ENCODE peak calls at places on chromosome 21, in ten cellular contexts. One of them, this sample, is unnamed.

GRCh38 chr21:43975469-43976098 is 36.5 kb upstream of the TRAPPC10 start:
- DNase-seq in thoracic aorta: no peak
- DNase-seq in activated naive CD8-positive, alpha-beta T cell treated with anti-CD3 and anti-CD28 coated beads, Interleukin-2, amount 50 U/mL, for 24 hours: peak; percentile 85
- DNase-seq in NCI-H1105 treated with DMSO at 0.1 percent for 48 hours: peak; percentile 47
- DNase-seq in endothelial cell: peak; percentile 83
- DNase-seq in AG08396: peak; percentile 88
- DNase-seq in tibial nerve: peak; percentile 72
- DNase-seq in stimulated activated CD8-positive, alpha-beta memory T cell treated with anti-CD3 and anti-CD28 coated beads, Interleukin-15, amount 100 ng/mL, for 24 hours: peak; percentile 56
- DNase-seq in brain microvascular endothelial cell: peak; percentile 51
- DNase-seq in stimulated activated CD4-positive, alpha-beta T cell treated with anti-CD3 and anti-CD28 coated beads, Interleukin-2, amount 100 ng/mL, for 48 hours: peak; percentile 81
- DNase-seq in this sample: peak; percentile 71

GRCh38 chr21:44831227-44831626 is 13.4 kb upstream of the SUMO3 start:
- DNase-seq in thoracic aorta: no peak
- DNase-seq in activated naive CD8-positive, alpha-beta T cell treated with anti-CD3 and anti-CD28 coated beads, Interleukin-2, amount 50 U/mL, for 24 hours: no peak
- DNase-seq in NCI-H1105 treated with DMSO at 0.1 percent for 48 hours: no peak
- DNase-seq in endothelial cell: no peak
- DNase-seq in AG08396: no peak
- DNase-seq in tibial nerve: no peak
- DNase-seq in stimulated activated CD8-positive, alpha-beta memory T cell treated with anti-CD3 and anti-CD28 coated beads, Interleukin-15, amount 100 ng/mL, for 24 hours: no peak
- DNase-seq in brain microvascular endothelial cell: no peak
- DNase-seq in stimulated activated CD4-positive, alpha-beta T cell treated with anti-CD3 and anti-CD28 coated beads, Interleukin-2, amount 100 ng/mL, for 48 hours: no peak
- DNase-seq in this sample: no peak

GRCh38 chr21:36005018-36005417 is 55.3 kb downstream of the SETD4 start:
- DNase-seq in thoracic aorta: no peak
- DNase-seq in activated naive CD8-positive, alpha-beta T cell treated with anti-CD3 and anti-CD28 coated beads, Interleukin-2, amount 50 U/mL, for 24 hours: no peak
- DNase-seq in NCI-H1105 treated with DMSO at 0.1 percent for 48 hours: no peak
- DNase-seq in endothelial cell: no peak
- DNase-seq in AG08396: peak; percentile 69
- DNase-seq in tibial nerve: no peak
- DNase-seq in stimulated activated CD8-positive, alpha-beta memory T cell treated with anti-CD3 and anti-CD28 coated beads, Interleukin-15, amount 100 ng/mL, for 24 hours: no peak
- DNase-seq in brain microvascular endothelial cell: no peak
- DNase-seq in stimulated activated CD4-positive, alpha-beta T cell treated with anti-CD3 and anti-CD28 coated beads, Interleukin-2, amount 100 ng/mL, for 48 hours: no peak
- DNase-seq in this sample: no peak

GRCh38 chr21:38869946-38870345 is 64.2 kb downstream of the ETS2 start:
- DNase-seq in thoracic aorta: no peak
- DNase-seq in activated naive CD8-positive, alpha-beta T cell treated with anti-CD3 and anti-CD28 coated beads, Interleukin-2, amount 50 U/mL, for 24 hours: no peak
- DNase-seq in NCI-H1105 treated with DMSO at 0.1 percent for 48 hours: no peak
- DNase-seq in endothelial cell: no peak
- DNase-seq in AG08396: no peak
- DNase-seq in tibial nerve: no peak
- DNase-seq in stimulated activated CD8-positive, alpha-beta memory T cell treated with anti-CD3 and anti-CD28 coated beads, Interleukin-15, amount 100 ng/mL, for 24 hours: no peak
- DNase-seq in brain microvascular endothelial cell: peak; percentile 33
- DNase-seq in stimulated activated CD4-positive, alpha-beta T cell treated with anti-CD3 and anti-CD28 coated beads, Interleukin-2, amount 100 ng/mL, for 48 hours: no peak
- DNase-seq in this sample: no peak

GRCh38 chr21:38914531-38915385 is 109.0 kb downstream of the ETS2 start:
- DNase-seq in thoracic aorta: no peak
- DNase-seq in activated naive CD8-positive, alpha-beta T cell treated with anti-CD3 and anti-CD28 coated beads, Interleukin-2, amount 50 U/mL, for 24 hours: no peak
- DNase-seq in NCI-H1105 treated with DMSO at 0.1 percent for 48 hours: no peak
- DNase-seq in endothelial cell: no peak
- DNase-seq in AG08396: peak; percentile 28
- DNase-seq in tibial nerve: no peak
- DNase-seq in stimulated activated CD8-positive, alpha-beta memory T cell treated with anti-CD3 and anti-CD28 coated beads, Interleukin-15, amount 100 ng/mL, for 24 hours: no peak
- DNase-seq in brain microvascular endothelial cell: no peak
- DNase-seq in stimulated activated CD4-positive, alpha-beta T cell treated with anti-CD3 and anti-CD28 coated beads, Interleukin-2, amount 100 ng/mL, for 48 hours: no peak
- DNase-seq in this sample: no peak

GRCh38 chr21:40567511-40567910 is 279.4 kb downstream of the DSCAM start:
- DNase-seq in thoracic aorta: no peak
- DNase-seq in activated naive CD8-positive, alpha-beta T cell treated with anti-CD3 and anti-CD28 coated beads, Interleukin-2, amount 50 U/mL, for 24 hours: no peak
- DNase-seq in NCI-H1105 treated with DMSO at 0.1 percent for 48 hours: no peak
- DNase-seq in endothelial cell: no peak
- DNase-seq in AG08396: no peak
- DNase-seq in tibial nerve: no peak
- DNase-seq in stimulated activated CD8-positive, alpha-beta memory T cell treated with anti-CD3 and anti-CD28 coated beads, Interleukin-15, amount 100 ng/mL, for 24 hours: no peak
- DNase-seq in brain microvascular endothelial cell: no peak
- DNase-seq in stimulated activated CD4-positive, alpha-beta T cell treated with anti-CD3 and anti-CD28 coated beads, Interleukin-2, amount 100 ng/mL, for 48 hours: no peak
- DNase-seq in this sample: peak; percentile 29

GRCh38 chr21:23542097-23542496 is 2065.2 kb downstream of the MRPL39 start:
- DNase-seq in thoracic aorta: no peak
- DNase-seq in activated naive CD8-positive, alpha-beta T cell treated with anti-CD3 and anti-CD28 coated beads, Interleukin-2, amount 50 U/mL, for 24 hours: no peak
- DNase-seq in NCI-H1105 treated with DMSO at 0.1 percent for 48 hours: no peak
- DNase-seq in endothelial cell: no peak
- DNase-seq in AG08396: no peak
- DNase-seq in tibial nerve: no peak
- DNase-seq in stimulated activated CD8-positive, alpha-beta memory T cell treated with anti-CD3 and anti-CD28 coated beads, Interleukin-15, amount 100 ng/mL, for 24 hours: no peak
- DNase-seq in brain microvascular endothelial cell: no peak
- DNase-seq in stimulated activated CD4-positive, alpha-beta T cell treated with anti-CD3 and anti-CD28 coated beads, Interleukin-2, amount 100 ng/mL, for 48 hours: no peak
- DNase-seq in this sample: no peak

GRCh38 chr21:42200906-42201614 is 17.9 kb upstream of the ABCG1 start:
- DNase-seq in thoracic aorta: no peak
- DNase-seq in activated naive CD8-positive, alpha-beta T cell treated with anti-CD3 and anti-CD28 coated beads, Interleukin-2, amount 50 U/mL, for 24 hours: no peak
- DNase-seq in NCI-H1105 treated with DMSO at 0.1 percent for 48 hours: no peak
- DNase-seq in endothelial cell: no peak
- DNase-seq in AG08396: no peak
- DNase-seq in tibial nerve: no peak
- DNase-seq in stimulated activated CD8-positive, alpha-beta memory T cell treated with anti-CD3 and anti-CD28 coated beads, Interleukin-15, amount 100 ng/mL, for 24 hours: no peak
- DNase-seq in brain microvascular endothelial cell: no peak
- DNase-seq in stimulated activated CD4-positive, alpha-beta T cell treated with anti-CD3 and anti-CD28 coated beads, Interleukin-2, amount 100 ng/mL, for 48 hours: no peak
- DNase-seq in this sample: no peak

GRCh38 chr21:32278068-32278467 is 781 bp downstream of the MIS18A start:
- DNase-seq in thoracic aorta: no peak
- DNase-seq in activated naive CD8-positive, alpha-beta T cell treated with anti-CD3 and anti-CD28 coated beads, Interleukin-2, amount 50 U/mL, for 24 hours: no peak
- DNase-seq in NCI-H1105 treated with DMSO at 0.1 percent for 48 hours: no peak
- DNase-seq in endothelial cell: no peak
- DNase-seq in AG08396: no peak
- DNase-seq in tibial nerve: no peak
- DNase-seq in stimulated activated CD8-positive, alpha-beta memory T cell treated with anti-CD3 and anti-CD28 coated beads, Interleukin-15, amount 100 ng/mL, for 24 hours: no peak
- DNase-seq in brain microvascular endothelial cell: no peak
- DNase-seq in stimulated activated CD4-positive, alpha-beta T cell treated with anti-CD3 and anti-CD28 coated beads, Interleukin-2, amount 100 ng/mL, for 48 hours: no peak
- DNase-seq in this sample: no peak

GRCh38 chr21:14308234-14308633 is 74.7 kb downstream of the HSPA13 start:
- DNase-seq in thoracic aorta: no peak
- DNase-seq in activated naive CD8-positive, alpha-beta T cell treated with anti-CD3 and anti-CD28 coated beads, Interleukin-2, amount 50 U/mL, for 24 hours: no peak
- DNase-seq in NCI-H1105 treated with DMSO at 0.1 percent for 48 hours: no peak
- DNase-seq in endothelial cell: no peak
- DNase-seq in AG08396: no peak
- DNase-seq in tibial nerve: no peak
- DNase-seq in stimulated activated CD8-positive, alpha-beta memory T cell treated with anti-CD3 and anti-CD28 coated beads, Interleukin-15, amount 100 ng/mL, for 24 hours: no peak
- DNase-seq in brain microvascular endothelial cell: no peak
- DNase-seq in stimulated activated CD4-positive, alpha-beta T cell treated with anti-CD3 and anti-CD28 coated beads, Interleukin-2, amount 100 ng/mL, for 48 hours: no peak
- DNase-seq in this sample: no peak

GRCh38 chr21:22399717-22400520 is 1401.7 kb downstream of the NCAM2 start:
- DNase-seq in thoracic aorta: no peak
- DNase-seq in activated naive CD8-positive, alpha-beta T cell treated with anti-CD3 and anti-CD28 coated beads, Interleukin-2, amount 50 U/mL, for 24 hours: no peak
- DNase-seq in NCI-H1105 treated with DMSO at 0.1 percent for 48 hours: no peak
- DNase-seq in endothelial cell: no peak
- DNase-seq in AG08396: no peak
- DNase-seq in tibial nerve: no peak
- DNase-seq in stimulated activated CD8-positive, alpha-beta memory T cell treated with anti-CD3 and anti-CD28 coated beads, Interleukin-15, amount 100 ng/mL, for 24 hours: no peak
- DNase-seq in brain microvascular endothelial cell: no peak
- DNase-seq in stimulated activated CD4-positive, alpha-beta T cell treated with anti-CD3 and anti-CD28 coated beads, Interleukin-2, amount 100 ng/mL, for 48 hours: no peak
- DNase-seq in this sample: no peak

GRCh38 chr21:38985423-38986378 is 180.0 kb downstream of the ETS2 start:
- DNase-seq in thoracic aorta: peak; percentile 31
- DNase-seq in activated naive CD8-positive, alpha-beta T cell treated with anti-CD3 and anti-CD28 coated beads, Interleukin-2, amount 50 U/mL, for 24 hours: peak; percentile 72
- DNase-seq in NCI-H1105 treated with DMSO at 0.1 percent for 48 hours: peak; percentile 94
- DNase-seq in endothelial cell: no peak
- DNase-seq in AG08396: peak; percentile 91
- DNase-seq in tibial nerve: peak; percentile 68
- DNase-seq in stimulated activated CD8-positive, alpha-beta memory T cell treated with anti-CD3 and anti-CD28 coated beads, Interleukin-15, amount 100 ng/mL, for 24 hours: no peak
- DNase-seq in brain microvascular endothelial cell: peak; percentile 60
- DNase-seq in stimulated activated CD4-positive, alpha-beta T cell treated with anti-CD3 and anti-CD28 coated beads, Interleukin-2, amount 100 ng/mL, for 48 hours: peak; percentile 50
- DNase-seq in this sample: peak; percentile 56

GRCh38 chr21:35128526-35128925 is 79.4 kb upstream of the RUNX1 start:
- DNase-seq in thoracic aorta: no peak
- DNase-seq in activated naive CD8-positive, alpha-beta T cell treated with anti-CD3 and anti-CD28 coated beads, Interleukin-2, amount 50 U/mL, for 24 hours: no peak
- DNase-seq in NCI-H1105 treated with DMSO at 0.1 percent for 48 hours: no peak
- DNase-seq in endothelial cell: no peak
- DNase-seq in AG08396: no peak
- DNase-seq in tibial nerve: no peak
- DNase-seq in stimulated activated CD8-positive, alpha-beta memory T cell treated with anti-CD3 and anti-CD28 coated beads, Interleukin-15, amount 100 ng/mL, for 24 hours: no peak
- DNase-seq in brain microvascular endothelial cell: no peak
- DNase-seq in stimulated activated CD4-positive, alpha-beta T cell treated with anti-CD3 and anti-CD28 coated beads, Interleukin-2, amount 100 ng/mL, for 48 hours: no peak
- DNase-seq in this sample: no peak

GRCh38 chr21:45640001-45640887 is 3.3 kb upstream of the PCBP3 start:
- DNase-seq in thoracic aorta: no peak
- DNase-seq in activated naive CD8-positive, alpha-beta T cell treated with anti-CD3 and anti-CD28 coated beads, Interleukin-2, amount 50 U/mL, for 24 hours: no peak
- DNase-seq in NCI-H1105 treated with DMSO at 0.1 percent for 48 hours: no peak
- DNase-seq in endothelial cell: no peak
- DNase-seq in AG08396: no peak
- DNase-seq in tibial nerve: no peak
- DNase-seq in stimulated activated CD8-positive, alpha-beta memory T cell treated with anti-CD3 and anti-CD28 coated beads, Interleukin-15, amount 100 ng/mL, for 24 hours: no peak
- DNase-seq in brain microvascular endothelial cell: no peak
- DNase-seq in stimulated activated CD4-positive, alpha-beta T cell treated with anti-CD3 and anti-CD28 coated beads, Interleukin-2, amount 100 ng/mL, for 48 hours: no peak
- DNase-seq in this sample: no peak

GRCh38 chr21:34592120-34592561 is 22.8 kb downstream of the RCAN1 start:
- DNase-seq in thoracic aorta: no peak
- DNase-seq in activated naive CD8-positive, alpha-beta T cell treated with anti-CD3 and anti-CD28 coated beads, Interleukin-2, amount 50 U/mL, for 24 hours: no peak
- DNase-seq in NCI-H1105 treated with DMSO at 0.1 percent for 48 hours: no peak
- DNase-seq in endothelial cell: no peak
- DNase-seq in AG08396: peak; percentile 69
- DNase-seq in tibial nerve: no peak
- DNase-seq in stimulated activated CD8-positive, alpha-beta memory T cell treated with anti-CD3 and anti-CD28 coated beads, Interleukin-15, amount 100 ng/mL, for 24 hours: no peak
- DNase-seq in brain microvascular endothelial cell: peak; percentile 9
- DNase-seq in stimulated activated CD4-positive, alpha-beta T cell treated with anti-CD3 and anti-CD28 coated beads, Interleukin-2, amount 100 ng/mL, for 48 hours: no peak
- DNase-seq in this sample: no peak

GRCh38 chr21:36753556-36753955 is 54.6 kb downstream of the SIM2 start:
- DNase-seq in thoracic aorta: no peak
- DNase-seq in activated naive CD8-positive, alpha-beta T cell treated with anti-CD3 and anti-CD28 coated beads, Interleukin-2, amount 50 U/mL, for 24 hours: no peak
- DNase-seq in NCI-H1105 treated with DMSO at 0.1 percent for 48 hours: no peak
- DNase-seq in endothelial cell: no peak
- DNase-seq in AG08396: peak; percentile 47
- DNase-seq in tibial nerve: no peak
- DNase-seq in stimulated activated CD8-positive, alpha-beta memory T cell treated with anti-CD3 and anti-CD28 coated beads, Interleukin-15, amount 100 ng/mL, for 24 hours: no peak
- DNase-seq in brain microvascular endothelial cell: peak; percentile 82
- DNase-seq in stimulated activated CD4-positive, alpha-beta T cell treated with anti-CD3 and anti-CD28 coated beads, Interleukin-2, amount 100 ng/mL, for 48 hours: no peak
- DNase-seq in this sample: no peak

GRCh38 chr21:34970126-34970525 is 79.0 kb downstream of the RUNX1 start:
- DNase-seq in thoracic aorta: no peak
- DNase-seq in activated naive CD8-positive, alpha-beta T cell treated with anti-CD3 and anti-CD28 coated beads, Interleukin-2, amount 50 U/mL, for 24 hours: no peak
- DNase-seq in NCI-H1105 treated with DMSO at 0.1 percent for 48 hours: no peak
- DNase-seq in endothelial cell: no peak
- DNase-seq in AG08396: no peak
- DNase-seq in tibial nerve: no peak
- DNase-seq in stimulated activated CD8-positive, alpha-beta memory T cell treated with anti-CD3 and anti-CD28 coated beads, Interleukin-15, amount 100 ng/mL, for 24 hours: no peak
- DNase-seq in brain microvascular endothelial cell: no peak
- DNase-seq in stimulated activated CD4-positive, alpha-beta T cell treated with anti-CD3 and anti-CD28 coated beads, Interleukin-2, amount 100 ng/mL, for 48 hours: no peak
- DNase-seq in this sample: no peak

GRCh38 chr21:41653243-41653943 is 113.5 kb downstream of the RIPK4 start:
- DNase-seq in thoracic aorta: no peak
- DNase-seq in activated naive CD8-positive, alpha-beta T cell treated with anti-CD3 and anti-CD28 coated beads, Interleukin-2, amount 50 U/mL, for 24 hours: no peak
- DNase-seq in NCI-H1105 treated with DMSO at 0.1 percent for 48 hours: no peak
- DNase-seq in endothelial cell: no peak
- DNase-seq in AG08396: no peak
- DNase-seq in tibial nerve: no peak
- DNase-seq in stimulated activated CD8-positive, alpha-beta memory T cell treated with anti-CD3 and anti-CD28 coated beads, Interleukin-15, amount 100 ng/mL, for 24 hours: no peak
- DNase-seq in brain microvascular endothelial cell: no peak
- DNase-seq in stimulated activated CD4-positive, alpha-beta T cell treated with anti-CD3 and anti-CD28 coated beads, Interleukin-2, amount 100 ng/mL, for 48 hours: no peak
- DNase-seq in this sample: no peak

GRCh38 chr21:43866233-43866632 is 1.2 kb downstream of the AGPAT3 start:
- DNase-seq in thoracic aorta: no peak
- DNase-seq in activated naive CD8-positive, alpha-beta T cell treated with anti-CD3 and anti-CD28 coated beads, Interleukin-2, amount 50 U/mL, for 24 hours: peak; percentile 63
- DNase-seq in NCI-H1105 treated with DMSO at 0.1 percent for 48 hours: no peak
- DNase-seq in endothelial cell: no peak
- DNase-seq in AG08396: peak; percentile 79
- DNase-seq in tibial nerve: no peak
- DNase-seq in stimulated activated CD8-positive, alpha-beta memory T cell treated with anti-CD3 and anti-CD28 coated beads, Interleukin-15, amount 100 ng/mL, for 24 hours: peak; percentile 29
- DNase-seq in brain microvascular endothelial cell: peak; percentile 22
- DNase-seq in stimulated activated CD4-positive, alpha-beta T cell treated with anti-CD3 and anti-CD28 coated beads, Interleukin-2, amount 100 ng/mL, for 48 hours: peak; percentile 44
- DNase-seq in this sample: peak; percentile 24

GRCh38 chr21:26683996-26684395 is 110.9 kb upstream of the CYYR1 start:
- DNase-seq in thoracic aorta: no peak
- DNase-seq in activated naive CD8-positive, alpha-beta T cell treated with anti-CD3 and anti-CD28 coated beads, Interleukin-2, amount 50 U/mL, for 24 hours: no peak
- DNase-seq in NCI-H1105 treated with DMSO at 0.1 percent for 48 hours: no peak
- DNase-seq in endothelial cell: no peak
- DNase-seq in AG08396: no peak
- DNase-seq in tibial nerve: no peak
- DNase-seq in stimulated activated CD8-positive, alpha-beta memory T cell treated with anti-CD3 and anti-CD28 coated beads, Interleukin-15, amount 100 ng/mL, for 24 hours: no peak
- DNase-seq in brain microvascular endothelial cell: no peak
- DNase-seq in stimulated activated CD4-positive, alpha-beta T cell treated with anti-CD3 and anti-CD28 coated beads, Interleukin-2, amount 100 ng/mL, for 48 hours: no peak
- DNase-seq in this sample: no peak

GRCh38 chr21:38505654-38506523 is 7.6 kb upstream of the ERG start:
- DNase-seq in thoracic aorta: no peak
- DNase-seq in activated naive CD8-positive, alpha-beta T cell treated with anti-CD3 and anti-CD28 coated beads, Interleukin-2, amount 50 U/mL, for 24 hours: no peak
- DNase-seq in NCI-H1105 treated with DMSO at 0.1 percent for 48 hours: peak; percentile 61
- DNase-seq in endothelial cell: peak; percentile 55
- DNase-seq in AG08396: peak; percentile 46
- DNase-seq in tibial nerve: no peak
- DNase-seq in stimulated activated CD8-positive, alpha-beta memory T cell treated with anti-CD3 and anti-CD28 coated beads, Interleukin-15, amount 100 ng/mL, for 24 hours: no peak
- DNase-seq in brain microvascular endothelial cell: peak; percentile 80
- DNase-seq in stimulated activated CD4-positive, alpha-beta T cell treated with anti-CD3 and anti-CD28 coated beads, Interleukin-2, amount 100 ng/mL, for 48 hours: peak; percentile 11
- DNase-seq in this sample: peak; percentile 70

GRCh38 chr21:36321325-36322082 is 1.5 kb downstream of the MORC3 start:
- DNase-seq in thoracic aorta: no peak
- DNase-seq in activated naive CD8-positive, alpha-beta T cell treated with anti-CD3 and anti-CD28 coated beads, Interleukin-2, amount 50 U/mL, for 24 hours: no peak
- DNase-seq in NCI-H1105 treated with DMSO at 0.1 percent for 48 hours: peak; percentile 17
- DNase-seq in endothelial cell: peak; percentile 43
- DNase-seq in AG08396: peak; percentile 13
- DNase-seq in tibial nerve: no peak
- DNase-seq in stimulated activated CD8-positive, alpha-beta memory T cell treated with anti-CD3 and anti-CD28 coated beads, Interleukin-15, amount 100 ng/mL, for 24 hours: no peak
- DNase-seq in brain microvascular endothelial cell: peak; percentile 3
- DNase-seq in stimulated activated CD4-positive, alpha-beta T cell treated with anti-CD3 and anti-CD28 coated beads, Interleukin-2, amount 100 ng/mL, for 48 hours: no peak
- DNase-seq in this sample: peak; percentile 50